ENCODE peak calls at places on chromosome 14, in seven cellular contexts. One of them, this sample, is unnamed.

GRCh38 chr14:53156238-53156637 is 3.1 kb upstream of the DDHD1 start:
- DNase-seq in colonic mucosa: no peak
- DNase-seq in OCI-LY7: no peak
- DNase-seq in PC-9: no peak
- DNase-seq in heart right ventricle: no peak
- DNase-seq in body of pancreas: no peak
- DNase-seq in hepatocyte: no peak
- DNase-seq in this sample: peak; percentile 69

GRCh38 chr14:77158175-77158908 is 16.8 kb upstream of the ZDHHC22 start:
- DNase-seq in colonic mucosa: no peak
- DNase-seq in OCI-LY7: no peak
- DNase-seq in PC-9: peak; percentile 69
- DNase-seq in heart right ventricle: peak; percentile 38
- DNase-seq in body of pancreas: no peak
- DNase-seq in hepatocyte: peak; percentile 65
- DNase-seq in this sample: peak; percentile 87

GRCh38 chr14:90698379-90698869 is 117.8 kb downstream of the TTC7B start:
- DNase-seq in colonic mucosa: no peak
- DNase-seq in OCI-LY7: no peak
- DNase-seq in PC-9: no peak
- DNase-seq in heart right ventricle: peak; percentile 70
- DNase-seq in body of pancreas: peak; percentile 40
- DNase-seq in hepatocyte: peak; percentile 41
- DNase-seq in this sample: peak; percentile 90

GRCh38 chr14:69666112-69666511 is 54.7 kb downstream of the SUSD6 start:
- DNase-seq in colonic mucosa: no peak
- DNase-seq in OCI-LY7: no peak
- DNase-seq in PC-9: no peak
- DNase-seq in heart right ventricle: no peak
- DNase-seq in body of pancreas: no peak
- DNase-seq in hepatocyte: no peak
- DNase-seq in this sample: no peak

GRCh38 chr14:82180057-82180620 is 646.5 kb upstream of the SEL1L start:
- DNase-seq in colonic mucosa: no peak
- DNase-seq in OCI-LY7: no peak
- DNase-seq in PC-9: no peak
- DNase-seq in heart right ventricle: no peak
- DNase-seq in body of pancreas: no peak
- DNase-seq in hepatocyte: no peak
- DNase-seq in this sample: no peak

GRCh38 chr14:56138987-56139386 is 20.8 kb downstream of the PELI2 start:
- DNase-seq in colonic mucosa: no peak
- DNase-seq in OCI-LY7: no peak
- DNase-seq in PC-9: no peak
- DNase-seq in heart right ventricle: no peak
- DNase-seq in body of pancreas: no peak
- DNase-seq in hepatocyte: no peak
- DNase-seq in this sample: no peak

GRCh38 chr14:70576891-70577290 is 23.6 kb downstream of the MED6 start:
- DNase-seq in colonic mucosa: no peak
- DNase-seq in OCI-LY7: no peak
- DNase-seq in PC-9: no peak
- DNase-seq in heart right ventricle: no peak
- DNase-seq in body of pancreas: no peak
- DNase-seq in hepatocyte: no peak
- DNase-seq in this sample: no peak

GRCh38 chr14:22657861-22658260 is 13.7 kb upstream of the OR6J1 start:
- DNase-seq in colonic mucosa: no peak
- DNase-seq in OCI-LY7: peak; percentile 49
- DNase-seq in PC-9: no peak
- DNase-seq in heart right ventricle: no peak
- DNase-seq in body of pancreas: no peak
- DNase-seq in hepatocyte: no peak
- DNase-seq in this sample: peak; percentile 53

GRCh38 chr14:23929131-23929530 is 24.4 kb upstream of the DHRS4 start:
- DNase-seq in colonic mucosa: no peak
- DNase-seq in OCI-LY7: no peak
- DNase-seq in PC-9: no peak
- DNase-seq in heart right ventricle: no peak
- DNase-seq in body of pancreas: no peak
- DNase-seq in hepatocyte: no peak
- DNase-seq in this sample: no peak

GRCh38 chr14:105927661-105928060 is 401.3 kb downstream of the TMEM121 start:
- DNase-seq in colonic mucosa: no peak
- DNase-seq in OCI-LY7: no peak
- DNase-seq in PC-9: no peak
- DNase-seq in heart right ventricle: no peak
- DNase-seq in body of pancreas: no peak
- DNase-seq in hepatocyte: no peak
- DNase-seq in this sample: no peak
- H3K9me3 ChIP-seq in colonic mucosa: no peaks in the 10 kb centered on the region
- H3K9me3 ChIP-seq in OCI-LY7: no peaks in the 10 kb centered on the region
- H3K9me3 ChIP-seq in PC-9: no peaks in the 10 kb centered on the region
- H3K9me3 ChIP-seq in heart right ventricle: no peaks in the 10 kb centered on the region
- H3K9me3 ChIP-seq in body of pancreas: no peaks in the 10 kb centered on the region
- H3K9me3 ChIP-seq in hepatocyte: no peaks in the 10 kb centered on the region
- H3K9me3 ChIP-seq in this sample: no peaks in the 10 kb centered on the region

GRCh38 chr14:102087762-102088011 is 843 bp upstream of the HSP90AA1 start:
- DNase-seq in colonic mucosa: no peak
- DNase-seq in OCI-LY7: no peak
- DNase-seq in PC-9: no peak
- DNase-seq in heart right ventricle: no peak
- DNase-seq in body of pancreas: no peak
- DNase-seq in hepatocyte: no peak
- DNase-seq in this sample: no peak
- H3K4me1 ChIP-seq in colonic mucosa: peaks cover 9% of the 10 kb centered on the region
- H3K4me1 ChIP-seq in OCI-LY7: peaks cover 47% of the 10 kb centered on the region
- H3K4me1 ChIP-seq in PC-9: peaks cover 36% of the 10 kb centered on the region
- H3K4me1 ChIP-seq in heart right ventricle: peaks cover 5% of the 10 kb centered on the region
- H3K4me1 ChIP-seq in body of pancreas: peaks cover 40% of the 10 kb centered on the region
- H3K4me1 ChIP-seq in hepatocyte: peaks cover 29% of the 10 kb centered on the region
- H3K4me1 ChIP-seq in this sample: peaks cover 24% of the 10 kb centered on the region

GRCh38 chr14:106789318-106789717 is 1262.9 kb downstream of the TMEM121 start:
- DNase-seq in colonic mucosa: no peak
- DNase-seq in OCI-LY7: no peak
- DNase-seq in PC-9: no peak
- DNase-seq in heart right ventricle: no peak
- DNase-seq in body of pancreas: no peak
- DNase-seq in hepatocyte: no peak
- DNase-seq in this sample: no peak

GRCh38 chr14:106790189-106791036 is 1264.0 kb downstream of the TMEM121 start:
- DNase-seq in colonic mucosa: peak; percentile 90
- DNase-seq in OCI-LY7: peak; percentile 90
- DNase-seq in PC-9: peak; percentile 60
- DNase-seq in heart right ventricle: peak; percentile 57
- DNase-seq in body of pancreas: peak; percentile 66
- DNase-seq in hepatocyte: no peak
- DNase-seq in this sample: peak; percentile 82

GRCh38 chr14:106788534-106788933 is 1262.2 kb downstream of the TMEM121 start:
- DNase-seq in colonic mucosa: no peak
- DNase-seq in OCI-LY7: no peak
- DNase-seq in PC-9: no peak
- DNase-seq in heart right ventricle: no peak
- DNase-seq in body of pancreas: no peak
- DNase-seq in hepatocyte: no peak
- DNase-seq in this sample: peak; percentile 12

GRCh38 chr14:106786697-106787096 is 1260.3 kb downstream of the TMEM121 start:
- DNase-seq in colonic mucosa: no peak
- DNase-seq in OCI-LY7: no peak
- DNase-seq in PC-9: no peak
- DNase-seq in heart right ventricle: no peak
- DNase-seq in body of pancreas: no peak
- DNase-seq in hepatocyte: no peak
- DNase-seq in this sample: no peak

GRCh38 chr14:106792543-106792942 is 1266.2 kb downstream of the TMEM121 start:
- DNase-seq in colonic mucosa: no peak
- DNase-seq in OCI-LY7: no peak
- DNase-seq in PC-9: no peak
- DNase-seq in heart right ventricle: no peak
- DNase-seq in body of pancreas: no peak
- DNase-seq in hepatocyte: no peak
- DNase-seq in this sample: no peak
- H3K27ac ChIP-seq in colonic mucosa: no peak overlapping the region
- H3K27ac ChIP-seq in OCI-LY7: no peak overlapping the region
- H3K27ac ChIP-seq in PC-9: no peak overlapping the region
- H3K27ac ChIP-seq in heart right ventricle: no peak overlapping the region
- H3K27ac ChIP-seq in body of pancreas: no peak overlapping the region
- H3K27ac ChIP-seq in hepatocyte: no peak overlapping the region
- H3K27ac ChIP-seq in this sample: no peak overlapping the region

GRCh38 chr14:104361921-104362681 is 217.5 kb upstream of the C14orf180 start:
- DNase-seq in colonic mucosa: no peak
- DNase-seq in OCI-LY7: no peak
- DNase-seq in PC-9: no peak
- DNase-seq in heart right ventricle: no peak
- DNase-seq in body of pancreas: peak; percentile 10
- DNase-seq in hepatocyte: no peak
- DNase-seq in this sample: no peak
- H3K9me3 ChIP-seq in colonic mucosa: no peaks in the 10 kb centered on the region
- H3K9me3 ChIP-seq in OCI-LY7: no peaks in the 10 kb centered on the region
- H3K9me3 ChIP-seq in PC-9: no peaks in the 10 kb centered on the region
- H3K9me3 ChIP-seq in heart right ventricle: no peaks in the 10 kb centered on the region
- H3K9me3 ChIP-seq in body of pancreas: no peaks in the 10 kb centered on the region
- H3K9me3 ChIP-seq in hepatocyte: no peaks in the 10 kb centered on the region
- H3K9me3 ChIP-seq in this sample: no peaks in the 10 kb centered on the region

GRCh38 chr14:61599959-61600358 is 95.4 kb upstream of the HIF1A start:
- DNase-seq in colonic mucosa: no peak
- DNase-seq in OCI-LY7: no peak
- DNase-seq in PC-9: no peak
- DNase-seq in heart right ventricle: no peak
- DNase-seq in body of pancreas: no peak
- DNase-seq in hepatocyte: no peak
- DNase-seq in this sample: no peak
- H3K4me1 ChIP-seq in colonic mucosa: peaks cover 5% of the 10 kb centered on the region
- H3K4me1 ChIP-seq in OCI-LY7: peaks cover 34% of the 10 kb centered on the region
- H3K4me1 ChIP-seq in PC-9: peaks cover 28% of the 10 kb centered on the region
- H3K4me1 ChIP-seq in heart right ventricle: peaks cover 3% of the 10 kb centered on the region
- H3K4me1 ChIP-seq in body of pancreas: peaks cover 18% of the 10 kb centered on the region
- H3K4me1 ChIP-seq in hepatocyte: peaks cover 25% of the 10 kb centered on the region
- H3K4me1 ChIP-seq in this sample: peaks cover 28% of the 10 kb centered on the region

GRCh38 chr14:100772607-100773165 is 46.0 kb downstream of the DLK1 start:
- DNase-seq in colonic mucosa: no peak
- DNase-seq in OCI-LY7: no peak
- DNase-seq in PC-9: no peak
- DNase-seq in heart right ventricle: no peak
- DNase-seq in body of pancreas: no peak
- DNase-seq in hepatocyte: no peak
- DNase-seq in this sample: no peak

GRCh38 chr14:100769035-100769939 is 42.6 kb downstream of the DLK1 start:
- DNase-seq in colonic mucosa: no peak
- DNase-seq in OCI-LY7: no peak
- DNase-seq in PC-9: no peak
- DNase-seq in heart right ventricle: no peak
- DNase-seq in body of pancreas: no peak
- DNase-seq in hepatocyte: no peak
- DNase-seq in this sample: no peak

GRCh38 chr14:100770046-100770445 is 43.4 kb downstream of the DLK1 start:
- DNase-seq in colonic mucosa: no peak
- DNase-seq in OCI-LY7: no peak
- DNase-seq in PC-9: no peak
- DNase-seq in heart right ventricle: no peak
- DNase-seq in body of pancreas: no peak
- DNase-seq in hepatocyte: no peak
- DNase-seq in this sample: no peak

GRCh38 chr14:100770605-100771120 is 44.0 kb downstream of the DLK1 start:
- DNase-seq in colonic mucosa: no peak
- DNase-seq in OCI-LY7: no peak
- DNase-seq in PC-9: no peak
- DNase-seq in heart right ventricle: no peak
- DNase-seq in body of pancreas: no peak
- DNase-seq in hepatocyte: no peak
- DNase-seq in this sample: no peak

GRCh38 chr14:100771121-100771800 is 44.6 kb downstream of the DLK1 start:
- DNase-seq in colonic mucosa: no peak
- DNase-seq in OCI-LY7: no peak
- DNase-seq in PC-9: no peak
- DNase-seq in heart right ventricle: no peak
- DNase-seq in body of pancreas: no peak
- DNase-seq in hepatocyte: peak; percentile 61
- DNase-seq in this sample: no peak
- H3K27ac ChIP-seq in colonic mucosa: no peak overlapping the region
- H3K27ac ChIP-seq in OCI-LY7: no peak overlapping the region
- H3K27ac ChIP-seq in PC-9: no peak overlapping the region
- H3K27ac ChIP-seq in heart right ventricle: no peak overlapping the region
- H3K27ac ChIP-seq in body of pancreas: no peak overlapping the region
- H3K27ac ChIP-seq in hepatocyte: peak overlapping the region; percentile 94
- H3K27ac ChIP-seq in this sample: no peak overlapping the region

GRCh38 chr14:106610691-106611090 is 1084.3 kb downstream of the TMEM121 start:
- DNase-seq in colonic mucosa: no peak
- DNase-seq in OCI-LY7: no peak
- DNase-seq in PC-9: no peak
- DNase-seq in heart right ventricle: no peak
- DNase-seq in body of pancreas: no peak
- DNase-seq in hepatocyte: no peak
- DNase-seq in this sample: no peak

GRCh38 chr14:106605548-106606448 is 1079.4 kb downstream of the TMEM121 start:
- DNase-seq in colonic mucosa: peak; percentile 47
- DNase-seq in OCI-LY7: peak; percentile 81
- DNase-seq in PC-9: peak; percentile 5
- DNase-seq in heart right ventricle: peak; percentile 18
- DNase-seq in body of pancreas: peak; percentile 15
- DNase-seq in hepatocyte: no peak
- DNase-seq in this sample: peak; percentile 59

GRCh38 chr14:106606936-106607335 is 1080.6 kb downstream of the TMEM121 start:
- DNase-seq in colonic mucosa: no peak
- DNase-seq in OCI-LY7: no peak
- DNase-seq in PC-9: no peak
- DNase-seq in heart right ventricle: no peak
- DNase-seq in body of pancreas: no peak
- DNase-seq in hepatocyte: no peak
- DNase-seq in this sample: no peak
- H3K9me3 ChIP-seq in colonic mucosa: no peaks in the 10 kb centered on the region
- H3K9me3 ChIP-seq in OCI-LY7: no peaks in the 10 kb centered on the region
- H3K9me3 ChIP-seq in PC-9: no peaks in the 10 kb centered on the region
- H3K9me3 ChIP-seq in heart right ventricle: no peaks in the 10 kb centered on the region
- H3K9me3 ChIP-seq in body of pancreas: no peaks in the 10 kb centered on the region
- H3K9me3 ChIP-seq in hepatocyte: no peaks in the 10 kb centered on the region
- H3K9me3 ChIP-seq in this sample: no peaks in the 10 kb centered on the region

DNA sequence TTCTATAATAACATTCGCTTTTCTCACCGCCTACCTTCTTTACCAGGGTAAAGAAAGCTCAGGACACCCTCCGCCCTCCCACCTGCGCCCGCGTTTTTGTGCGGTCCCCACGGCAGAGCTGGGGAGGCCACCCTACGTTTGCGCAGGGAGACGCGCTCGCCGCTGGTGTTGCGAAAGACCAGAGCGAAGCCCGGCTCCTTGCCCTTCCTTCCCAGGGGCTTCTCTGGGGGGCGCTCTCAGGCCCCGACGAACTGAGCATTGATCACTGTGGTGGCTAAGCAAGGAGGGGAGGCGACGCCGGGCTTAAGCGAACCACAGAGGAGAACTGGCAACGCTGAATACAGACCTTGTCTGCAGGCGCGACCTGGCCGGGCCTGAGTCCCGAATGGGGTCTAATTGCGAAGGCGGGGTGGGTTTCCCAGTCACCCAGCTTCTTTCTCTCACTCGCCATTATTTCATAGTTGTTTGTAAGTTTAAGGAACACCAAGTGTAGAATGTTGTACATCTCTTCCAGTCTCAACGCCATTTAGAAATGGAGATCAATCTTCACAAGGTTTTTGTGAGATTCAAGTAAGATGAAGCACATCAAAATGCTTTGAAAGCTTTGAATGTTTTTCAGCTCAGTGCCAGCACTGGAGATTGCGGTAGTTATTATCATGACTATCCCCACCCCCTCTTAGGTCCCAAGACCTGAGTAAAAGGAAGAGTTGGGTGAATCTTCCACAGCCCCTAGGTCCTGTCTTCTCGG is 1.7 kb upstream of the NKX2-1 start:
- DNase-seq in colonic mucosa: no peak
- DNase-seq in OCI-LY7: no peak
- DNase-seq in PC-9: no peak
- DNase-seq in heart right ventricle: no peak
- DNase-seq in body of pancreas: no peak
- DNase-seq in hepatocyte: no peak
- DNase-seq in this sample: no peak
- H3K4me1 ChIP-seq in colonic mucosa: peaks cover 12% of the 10 kb centered on the region
- H3K4me1 ChIP-seq in OCI-LY7: no peaks in the 10 kb centered on the region
- H3K4me1 ChIP-seq in PC-9: no peaks in the 10 kb centered on the region
- H3K4me1 ChIP-seq in heart right ventricle: peaks cover 6% of the 10 kb centered on the region
- H3K4me1 ChIP-seq in body of pancreas: peaks cover 82% of the 10 kb centered on the region
- H3K4me1 ChIP-seq in hepatocyte: peaks cover 23% of the 10 kb centered on the region
- H3K4me1 ChIP-seq in this sample: no peaks in the 10 kb centered on the region

This sample was measured in SJCRH30.